ENCODE peak calls at places on chromosomes 12 and 14, in five cellular contexts. D is fibroblast of lung; X is CD8-positive, alpha-beta T cell; O is left ventricle myocardium inferior; T is psoas muscle. Z is an unnamed sample.

GRCh38 chr12:288687-289086 is 26.1 kb upstream of the SLC6A13 start:
- DNase-seq in X (no peak), T (no peak), D (peak; percentile 14), O (peak; percentile 20), Z (peak; percentile 86)

GRCh38 chr14:71688576-71688975 is 243.7 kb upstream of the RGS6 start:
- DNase-seq in O (no peak), D (no peak), T (no peak), X (no peak), Z (peak; percentile 27)

GRCh38 chr12:88153959-88154358 is 11.9 kb downstream of the TMTC3 start:
- DNase-seq in T (no peak), O (no peak), X (no peak), D (peak; percentile 82), Z (peak; percentile 70)

GRCh38 chr12:55743131-55743921 is 404 bp downstream of the GDF11 start:
- DNase-seq in O (peak; percentile 45), T (peak; percentile 79), X (peak; percentile 75), D (peak; percentile 74), Z (peak; percentile 68)

GRCh38 chr14:81516941-81517797 is 16.5 kb downstream of the SEL1L start:
- DNase-seq in T (no peak), X (no peak), D (peak; percentile 67), O (no peak), Z (peak; percentile 76)

GRCh38 chr14:70616646-70617045 is 16.2 kb upstream of the MED6 start:
- DNase-seq in X (no peak), T (no peak), D (no peak), O (no peak), Z (no peak)

GRCh38 chr12:124333724-124334123 is 38.8 kb downstream of the RFLNA start:
- DNase-seq in T (no peak), D (no peak), O (no peak), X (no peak), Z (no peak)

GRCh38 chr14:104481323-104481722 is 98.2 kb upstream of the C14orf180 start:
- DNase-seq in D (no peak), T (no peak), O (no peak), X (no peak), Z (no peak)

GRCh38 chr12:116053479-116054195 is 223.9 kb downstream of the MED13L start:
- DNase-seq in T (no peak), D (peak; percentile 95), X (no peak), O (peak; percentile 27), Z (peak; percentile 81)

GRCh38 chr14:36477266-36477665 is 42.8 kb downstream of the NKX2-1 start:
- DNase-seq in X (no peak), D (no peak), T (no peak), O (no peak), Z (no peak)

GRCh38 chr14:61558271-61558670 is 137.0 kb upstream of the HIF1A start:
- DNase-seq in X (no peak), O (no peak), T (no peak), D (no peak), Z (no peak)

GRCh38 chr14:79997509-79998210 is 213.6 kb downstream of the DIO2 start:
- DNase-seq in T (no peak), O (no peak), D (no peak), X (no peak), Z (no peak)

GRCh38 chr12:108190529-108190928 is 61.4 kb downstream of the WSCD2 start:
- DNase-seq in T (no peak), X (no peak), D (no peak), O (no peak), Z (no peak)

GRCh38 chr12:124738636-124739467 is 124.8 kb downstream of the SCARB1 start:
- DNase-seq in T (no peak), X (no peak), O (no peak), D (peak; percentile 67), Z (peak; percentile 82)

GRCh38 chr12:89542912-89543592 is 17.2 kb upstream of the POC1B start:
- DNase-seq in D (peak; percentile 89), O (peak; percentile 29), T (peak; percentile 62), X (peak; percentile 73), Z (peak; percentile 83)

GRCh38 chr14:24081739-24082204 is 10.4 kb downstream of the CPNE6 start:
- DNase-seq in D (no peak), X (no peak), O (no peak), T (peak; percentile 44), Z (no peak)

GRCh38 chr14:90491868-90492560 is 95.2 kb downstream of the CALM1 start:
- DNase-seq in O (no peak), X (no peak), T (no peak), D (no peak), Z (no peak)

GRCh38 chr14:63752449-63753169 is 24.7 kb upstream of the SGPP1 start:
- DNase-seq in X (no peak), T (no peak), O (no peak), D (peak; percentile 55), Z (peak; percentile 58)

GRCh38 chr12:120457133-120457532 is 10.9 kb downstream of the GATC start:
- DNase-seq in X (no peak), T (no peak), O (no peak), D (no peak), Z (no peak)

GRCh38 chr14:51638071-51638944 is 13.4 kb upstream of the FRMD6 start:
- DNase-seq in D (no peak), O (no peak), T (no peak), X (no peak), Z (no peak)

GRCh38 chr12:57127101-57127709 is 1.1 kb upstream of the LRP1 start:
- DNase-seq in X (peak; percentile 59), D (peak; percentile 64), O (peak; percentile 77), T (peak; percentile 78), Z (no peak)

GRCh38 chr12:97784904-97785303 is 322.3 kb downstream of the RMST start:
- DNase-seq in T (no peak), X (no peak), O (no peak), D (no peak), Z (no peak)

GRCh38 chr12:71160585-71160984 is 2.8 kb upstream of the TSPAN8 start:
- DNase-seq in O (no peak), X (no peak), T (no peak), D (no peak), Z (no peak)

GRCh38 chr12:9064815-9065606 is 50.7 kb downstream of the A2M start:
- DNase-seq in D (peak; percentile 55), T (peak; percentile 83), X (no peak), O (peak; percentile 79), Z (no peak)

GRCh38 chr12:90333384-90333783 is 621.6 kb downstream of the CCER1 start:
- DNase-seq in X (no peak), D (peak; percentile 9), T (no peak), O (no peak), Z (no peak)

GRCh38 chr12:79935624-79936040 is 735 bp upstream of the PPP1R12A start:
- DNase-seq in X (no peak), T (no peak), D (peak; percentile 57), O (no peak), Z (peak; percentile 39)

GRCh38 chr14:81219821-81220487 is 805 bp downstream of the GTF2A1 start:
- DNase-seq in T (peak; percentile 79), X (peak; percentile 77), O (peak; percentile 45), D (no peak), Z (peak; percentile 7)

GRCh38 chr12:5222011-5222461 is 178.4 kb downstream of the KCNA5 start:
- DNase-seq in O (no peak), T (no peak), D (no peak), X (no peak), Z (no peak)

GRCh38 chr12:27733052-27733656 is 22.5 kb downstream of the MRPS35 start:
- DNase-seq in X (no peak), T (no peak), O (no peak), D (peak; percentile 62), Z (peak; percentile 52)

GRCh38 chr14:72924332-72924731 is 1.9 kb upstream of the DCAF4 start:
- DNase-seq in X (no peak), D (no peak), O (peak; percentile 65), T (no peak), Z (no peak)

GRCh38 chr12:34333337-34333736 is 311.0 kb downstream of the ALG10 start:
- DNase-seq in T (no peak), O (no peak), D (no peak), X (no peak), Z (no peak)

GRCh38 chr14:54785778-54786160 is 116.9 kb downstream of the GCH1 start:
- DNase-seq in O (no peak), D (no peak), X (no peak), T (no peak), Z (no peak)

GRCh38 chr12:42190376-42190775 is 45.7 kb upstream of the GXYLT1 start:
- DNase-seq in D (no peak), X (no peak), T (no peak), O (no peak), Z (no peak)

GRCh38 chr14:69375182-69375581 is 22.9 kb downstream of the ERH start:
- DNase-seq in T (no peak), X (no peak), O (no peak), D (no peak), Z (no peak)

GRCh38 chr14:69375722-69376121 is 22.4 kb downstream of the ERH start:
- DNase-seq in D (no peak), T (no peak), X (no peak), O (no peak), Z (no peak)

GRCh38 chr14:69374235-69374634 is 23.9 kb downstream of the ERH start:
- DNase-seq in X (no peak), T (no peak), O (no peak), D (no peak), Z (no peak)

GRCh38 chr14:69372146-69372545 is 26.0 kb downstream of the ERH start:
- DNase-seq in T (no peak), X (no peak), O (no peak), D (no peak), Z (no peak)

GRCh38 chr14:69373104-69373503 is 25.0 kb downstream of the ERH start:
- DNase-seq in X (no peak), D (no peak), T (no peak), O (no peak), Z (no peak)
- H3K4me1 ChIP-seq in X (no peaks in the 10 kb centered on the region), D (no peaks in the 10 kb centered on the region), T (no peaks in the 10 kb centered on the region), O (no peaks in the 10 kb centered on the region), Z (no peaks in the 10 kb centered on the region)

DNA sequence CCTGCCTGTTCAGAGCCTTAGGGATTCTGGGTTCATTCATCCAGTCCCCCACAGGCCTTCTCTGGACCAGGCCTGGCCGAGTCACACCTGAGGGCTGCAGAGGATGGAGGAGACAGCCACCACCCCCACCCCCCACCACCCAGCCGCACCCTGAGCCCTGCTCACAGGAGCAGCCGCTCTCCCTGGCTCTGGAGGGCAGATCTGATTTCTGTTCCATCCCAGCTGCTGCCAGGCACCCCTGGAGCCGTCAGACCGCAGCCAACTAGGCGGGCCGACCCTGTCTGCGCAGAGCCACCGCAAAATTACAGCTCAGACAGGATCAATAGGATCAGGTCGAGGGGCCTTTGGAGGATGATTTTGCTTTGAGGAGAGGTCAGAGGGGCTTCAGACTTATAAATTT is 154.6 kb upstream of the MYL2 start:
- DNase-seq in X (no peak), D (no peak), T (no peak), O (no peak), Z (no peak)
- H3K4me1 ChIP-seq in X (peaks cover 21% of the 10 kb centered on the region), D (no peaks in the 10 kb centered on the region), T (no peaks in the 10 kb centered on the region), O (no peaks in the 10 kb centered on the region), Z (no peaks in the 10 kb centered on the region)

DNA sequence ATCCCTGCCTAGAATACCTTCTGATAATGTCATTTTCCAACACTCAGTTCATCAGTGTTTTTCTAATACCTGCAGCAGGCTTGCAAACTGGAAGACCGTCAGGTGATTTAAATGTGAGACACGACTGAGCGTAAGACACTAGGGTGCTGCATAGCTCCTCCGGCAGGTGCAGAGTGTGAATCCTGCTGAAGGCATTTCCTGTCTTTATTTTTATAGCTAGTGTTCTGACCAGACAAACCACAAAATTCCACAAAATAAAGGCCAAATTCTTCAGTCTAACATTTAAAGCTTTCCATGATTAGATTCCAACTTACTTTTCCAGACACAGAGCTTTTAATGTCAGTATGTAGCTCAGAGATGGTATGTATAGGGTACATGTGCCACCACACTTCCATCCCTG is 70.7 kb downstream of the BBS10 start:
- DNase-seq in O (no peak), T (no peak), D (peak; percentile 51), X (no peak), Z (peak; percentile 87)
- H3K4me1 ChIP-seq in O (peaks cover 4% of the 10 kb centered on the region), T (no peaks in the 10 kb centered on the region), D (peaks cover 37% of the 10 kb centered on the region), X (no peaks in the 10 kb centered on the region), Z (peaks cover 27% of the 10 kb centered on the region)

GRCh38 chr12:54035561-54036377 is 2.9 kb downstream of the HOXC5 start:
- DNase-seq in D (no peak), X (no peak), O (no peak), T (no peak), Z (no peak)
- H3K4me1 ChIP-seq in D (peaks cover 2% of the 10 kb centered on the region), X (peaks cover 20% of the 10 kb centered on the region), O (peaks cover 25% of the 10 kb centered on the region), T (peaks cover 5% of the 10 kb centered on the region), Z (no peaks in the 10 kb centered on the region)

Z was measured in IMR-90.